ENCODE peak calls at places on chromosomes 13 and 19, in six cellular contexts. I is right atrium auricular region, D is T-helper 9 cell, L is astrocyte of the hippocampus, X is progenitor cell of endocrine pancreas, O is iris pigment epithelial cell. B is an unnamed sample.
A peak's percentile ranks its signal among the peaks of the same experiment; 100 is the strongest.

GRCh38 chr13:63700366-63700765 is 2284.7 kb upstream of the PCDH20 start:
- DNase-seq in I (no peak), D (no peak), L (no peak), X (no peak), O (no peak), B (no peak)

GRCh38 chr13:112487127-112487517 is 100.8 kb downstream of the TUBGCP3 start:
- DNase-seq in I (no peak), D (no peak), L (no peak), X (no peak), O (no peak), B (no peak)

GRCh38 chr19:20151617-20152145 is 15.3 kb upstream of the ZNF486 start:
- DNase-seq in I (no peak), D (no peak), L (no peak), X (no peak), O (no peak), B (no peak)

GRCh38 chr13:21330126-21330861 is 128.8 kb downstream of the ZDHHC20 start:
- DNase-seq in I (no peak), D (no peak), L (no peak), X (no peak), O (peak; percentile 33), B (peak; percentile 16)

GRCh38 chr19:48442116-48443035 is 3.4 kb upstream of the GRWD1 start:
- DNase-seq in I (no peak), D (no peak), L (no peak), X (no peak), O (no peak), B (no peak)

GRCh38 chr19:15251749-15252397 is 19.6 kb upstream of the EPHX3 start:
- DNase-seq in I (peak; percentile 89), D (no peak), L (peak; percentile 91), X (peak; percentile 23), O (peak; percentile 94), B (peak; percentile 95)

GRCh38 chr13:111639994-111640393 is 319.6 kb downstream of the TEX29 start:
- DNase-seq in I (no peak), D (no peak), L (no peak), X (no peak), O (no peak), B (no peak)

GRCh38 chr19:8577247-8577646 is at the start of gene MYO1F:
- DNase-seq in I (no peak), D (no peak), L (no peak), X (no peak), O (no peak), B (no peak)

GRCh38 chr13:109698779-109699178 is 87.6 kb downstream of the IRS2 start:
- DNase-seq in I (no peak), D (no peak), L (peak; percentile 59), X (no peak), O (peak; percentile 71), B (peak; percentile 83)

GRCh38 chr13:43268632-43269031 is 245.2 kb downstream of the DNAJC15 start:
- DNase-seq in I (no peak), D (no peak), L (no peak), X (no peak), O (no peak), B (no peak)